ENCODE peak calls at places on chromosome 1, in eight cellular contexts. One of them, this sample, is unnamed.

GRCh38 chr1:104019675-104020049 is 270.0 kb downstream of the AMY1C start:
- DNase-seq in CD8-positive, alpha-beta T cell: no peak
- DNase-seq in progenitor cell of endocrine pancreas: no peak
- DNase-seq in endodermal cell: no peak
- DNase-seq in body of pancreas: no peak
- DNase-seq in prostate gland: no peak
- DNase-seq in AG09309: no peak
- DNase-seq in cardiac muscle cell: no peak
- DNase-seq in this sample: no peak

GRCh38 chr1:18900303-18900841 is 2.0 kb downstream of the ALDH4A1 start:
- DNase-seq in CD8-positive, alpha-beta T cell: no peak
- DNase-seq in endodermal cell: no peak
- DNase-seq in cardiac muscle cell: no peak
- DNase-seq in progenitor cell of endocrine pancreas: no peak
- DNase-seq in prostate gland: no peak
- DNase-seq in body of pancreas: no peak
- DNase-seq in AG09309: no peak
- DNase-seq in this sample: no peak

GRCh38 chr1:116334868-116335649 is 38.0 kb upstream of the ATP1A1 start:
- DNase-seq in body of pancreas: no peak
- DNase-seq in prostate gland: no peak
- DNase-seq in AG09309: no peak
- DNase-seq in cardiac muscle cell: peak
- DNase-seq in endodermal cell: peak
- DNase-seq in progenitor cell of endocrine pancreas: no peak
- DNase-seq in CD8-positive, alpha-beta T cell: no peak
- DNase-seq in this sample: no peak

GRCh38 chr1:115183158-115183557 is 93.9 kb upstream of the TSPAN2 start:
- DNase-seq in progenitor cell of endocrine pancreas: no peak
- DNase-seq in body of pancreas: no peak
- DNase-seq in prostate gland: no peak
- DNase-seq in AG09309: no peak
- DNase-seq in CD8-positive, alpha-beta T cell: no peak
- DNase-seq in cardiac muscle cell: no peak
- DNase-seq in endodermal cell: peak
- DNase-seq in this sample: no peak

GRCh38 chr1:227006397-227006796 is 66.3 kb downstream of the COQ8A start:
- DNase-seq in prostate gland: no peak
- DNase-seq in AG09309: no peak
- DNase-seq in body of pancreas: no peak
- DNase-seq in CD8-positive, alpha-beta T cell: no peak
- DNase-seq in cardiac muscle cell: no peak
- DNase-seq in endodermal cell: no peak
- DNase-seq in progenitor cell of endocrine pancreas: no peak
- DNase-seq in this sample: no peak

GRCh38 chr1:182957902-182958395 is 5.0 kb upstream of the SHCBP1L start:
- DNase-seq in progenitor cell of endocrine pancreas: no peak
- DNase-seq in cardiac muscle cell: no peak
- DNase-seq in body of pancreas: no peak
- DNase-seq in endodermal cell: peak
- DNase-seq in CD8-positive, alpha-beta T cell: no peak
- DNase-seq in prostate gland: no peak
- DNase-seq in AG09309: no peak
- DNase-seq in this sample: no peak

GRCh38 chr1:8061210-8061609 is 35.1 kb upstream of the ERRFI1 start:
- DNase-seq in AG09309: peak
- DNase-seq in body of pancreas: peak
- DNase-seq in progenitor cell of endocrine pancreas: no peak
- DNase-seq in cardiac muscle cell: no peak
- DNase-seq in endodermal cell: no peak
- DNase-seq in prostate gland: peak
- DNase-seq in CD8-positive, alpha-beta T cell: no peak
- DNase-seq in this sample: no peak

GRCh38 chr1:48093696-48094518 is 96.7 kb upstream of the TRABD2B start:
- DNase-seq in prostate gland: peak
- DNase-seq in AG09309: no peak
- DNase-seq in cardiac muscle cell: peak
- DNase-seq in body of pancreas: peak
- DNase-seq in progenitor cell of endocrine pancreas: peak
- DNase-seq in endodermal cell: peak
- DNase-seq in CD8-positive, alpha-beta T cell: peak
- DNase-seq in this sample: no peak

GRCh38 chr1:88661951-88662664 is 22.0 kb upstream of the PKN2 start:
- DNase-seq in endodermal cell: peak
- DNase-seq in prostate gland: no peak
- DNase-seq in progenitor cell of endocrine pancreas: no peak
- DNase-seq in CD8-positive, alpha-beta T cell: no peak
- DNase-seq in AG09309: no peak
- DNase-seq in cardiac muscle cell: no peak
- DNase-seq in body of pancreas: no peak
- DNase-seq in this sample: no peak

GRCh38 chr1:71190843-71191242 is 110.0 kb upstream of the ZRANB2 start:
- DNase-seq in cardiac muscle cell: no peak
- DNase-seq in prostate gland: no peak
- DNase-seq in CD8-positive, alpha-beta T cell: no peak
- DNase-seq in body of pancreas: no peak
- DNase-seq in endodermal cell: no peak
- DNase-seq in progenitor cell of endocrine pancreas: no peak
- DNase-seq in AG09309: no peak
- DNase-seq in this sample: no peak

GRCh38 chr1:155574077-155574476 is 11.5 kb upstream of the ASH1L start:
- DNase-seq in endodermal cell: no peak
- DNase-seq in CD8-positive, alpha-beta T cell: no peak
- DNase-seq in prostate gland: no peak
- DNase-seq in body of pancreas: peak
- DNase-seq in progenitor cell of endocrine pancreas: no peak
- DNase-seq in AG09309: no peak
- DNase-seq in cardiac muscle cell: no peak
- DNase-seq in this sample: no peak

GRCh38 chr1:245888809-245889208 is 618.3 kb downstream of the SMYD3 start:
- DNase-seq in CD8-positive, alpha-beta T cell: no peak
- DNase-seq in progenitor cell of endocrine pancreas: no peak
- DNase-seq in cardiac muscle cell: peak
- DNase-seq in body of pancreas: no peak
- DNase-seq in AG09309: no peak
- DNase-seq in endodermal cell: peak
- DNase-seq in prostate gland: no peak
- DNase-seq in this sample: no peak
- TF ChIP-seq CTCF in CD8-positive, alpha-beta T cell: no peak
- TF ChIP-seq CTCF in progenitor cell of endocrine pancreas: peak
- TF ChIP-seq CTCF in cardiac muscle cell: peak
- TF ChIP-seq CTCF in body of pancreas: no peak
- TF ChIP-seq CTCF in AG09309: peak
- TF ChIP-seq CTCF in endodermal cell: peak
- TF ChIP-seq CTCF in prostate gland: no peak
- TF ChIP-seq CTCF in this sample: no peak

DNA sequence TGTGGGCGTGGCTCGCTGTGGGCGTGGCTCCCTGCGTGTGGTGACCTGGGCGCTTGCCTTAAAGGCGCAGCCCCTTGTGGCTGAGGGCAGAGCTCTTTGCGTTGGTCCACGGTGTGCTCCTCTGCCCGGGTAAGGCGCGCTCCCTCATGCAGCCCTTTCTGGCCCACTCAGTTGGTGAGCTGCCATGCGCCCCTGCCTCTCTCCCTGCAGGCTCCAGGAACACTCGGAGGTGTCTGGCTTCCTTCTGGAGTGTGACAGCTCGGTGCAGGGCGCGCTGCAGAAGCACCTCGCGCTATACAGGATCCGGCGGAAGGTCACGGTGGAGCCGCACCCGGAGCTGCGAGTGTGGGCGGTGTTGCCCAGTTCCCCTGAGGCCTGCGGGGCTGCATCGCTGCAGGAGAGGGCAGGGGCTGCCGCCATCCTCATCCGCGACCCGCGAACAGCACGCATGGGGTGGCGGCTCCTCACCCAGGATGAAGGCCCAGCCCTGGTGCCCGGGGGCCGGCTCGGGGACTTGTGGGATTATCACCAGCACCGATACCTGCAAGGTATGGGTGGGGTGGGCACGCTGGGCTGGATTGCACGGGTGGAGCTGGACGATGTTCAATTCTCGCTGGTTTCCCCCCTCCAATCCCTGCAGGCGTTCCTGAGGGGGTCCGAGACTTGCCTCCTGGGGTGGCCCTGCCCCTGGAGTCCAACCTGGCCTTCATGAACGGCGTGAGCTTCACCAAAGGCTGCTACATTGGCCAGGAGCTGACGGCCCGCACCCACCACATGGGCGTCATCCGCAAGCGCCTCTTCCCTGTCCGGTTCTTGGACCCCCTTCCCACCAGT is 9.1 kb downstream of the IBA57 start:
- DNase-seq in cardiac muscle cell: no peak
- DNase-seq in progenitor cell of endocrine pancreas: no peak
- DNase-seq in prostate gland: no peak
- DNase-seq in CD8-positive, alpha-beta T cell: peak
- DNase-seq in endodermal cell: peak
- DNase-seq in body of pancreas: peak
- DNase-seq in AG09309: no peak
- DNase-seq in this sample: no peak
- TF ChIP-seq CTCF in cardiac muscle cell: no peak
- TF ChIP-seq CTCF in progenitor cell of endocrine pancreas: no peak
- TF ChIP-seq CTCF in prostate gland: no peak
- TF ChIP-seq CTCF in CD8-positive, alpha-beta T cell: no peak
- TF ChIP-seq CTCF in endodermal cell: peak
- TF ChIP-seq CTCF in body of pancreas: no peak
- TF ChIP-seq CTCF in AG09309: no peak
- TF ChIP-seq CTCF in this sample: no peak

GRCh38 chr1:6378096-6378746 is 15.3 kb downstream of the ACOT7 start:
- DNase-seq in endodermal cell: peak
- DNase-seq in CD8-positive, alpha-beta T cell: no peak
- DNase-seq in AG09309: no peak
- DNase-seq in prostate gland: no peak
- DNase-seq in cardiac muscle cell: no peak
- DNase-seq in progenitor cell of endocrine pancreas: no peak
- DNase-seq in body of pancreas: peak
- DNase-seq in this sample: no peak
- TF ChIP-seq CTCF in endodermal cell: peak
- TF ChIP-seq CTCF in CD8-positive, alpha-beta T cell: no peak
- TF ChIP-seq CTCF in AG09309: no peak
- TF ChIP-seq CTCF in prostate gland: no peak
- TF ChIP-seq CTCF in cardiac muscle cell: peak
- TF ChIP-seq CTCF in progenitor cell of endocrine pancreas: no peak
- TF ChIP-seq CTCF in body of pancreas: no peak
- TF ChIP-seq CTCF in this sample: no peak

GRCh38 chr1:10694274-10694632 is 102.2 kb downstream of the CASZ1 start:
- DNase-seq in AG09309: no peak
- DNase-seq in CD8-positive, alpha-beta T cell: peak
- DNase-seq in progenitor cell of endocrine pancreas: no peak
- DNase-seq in cardiac muscle cell: no peak
- DNase-seq in endodermal cell: no peak
- DNase-seq in prostate gland: peak
- DNase-seq in body of pancreas: no peak
- DNase-seq in this sample: no peak

GRCh38 chr1:10692401-10693021 is 103.9 kb downstream of the CASZ1 start:
- DNase-seq in progenitor cell of endocrine pancreas: peak
- DNase-seq in cardiac muscle cell: peak
- DNase-seq in prostate gland: peak
- DNase-seq in CD8-positive, alpha-beta T cell: peak
- DNase-seq in endodermal cell: no peak
- DNase-seq in AG09309: no peak
- DNase-seq in body of pancreas: peak
- DNase-seq in this sample: no peak

GRCh38 chr1:10694633-10695627 is 101.5 kb downstream of the CASZ1 start:
- DNase-seq in body of pancreas: peak
- DNase-seq in cardiac muscle cell: peak
- DNase-seq in CD8-positive, alpha-beta T cell: peak
- DNase-seq in AG09309: no peak
- DNase-seq in prostate gland: peak
- DNase-seq in endodermal cell: peak
- DNase-seq in progenitor cell of endocrine pancreas: peak
- DNase-seq in this sample: peak

GRCh38 chr1:10693152-10693496 is 103.3 kb downstream of the CASZ1 start:
- DNase-seq in endodermal cell: no peak
- DNase-seq in progenitor cell of endocrine pancreas: no peak
- DNase-seq in body of pancreas: no peak
- DNase-seq in cardiac muscle cell: no peak
- DNase-seq in prostate gland: no peak
- DNase-seq in CD8-positive, alpha-beta T cell: no peak
- DNase-seq in AG09309: no peak
- DNase-seq in this sample: no peak

GRCh38 chr1:10693497-10694273 is 102.8 kb downstream of the CASZ1 start:
- DNase-seq in prostate gland: no peak
- DNase-seq in CD8-positive, alpha-beta T cell: peak
- DNase-seq in body of pancreas: peak
- DNase-seq in progenitor cell of endocrine pancreas: peak
- DNase-seq in AG09309: no peak
- DNase-seq in cardiac muscle cell: peak
- DNase-seq in endodermal cell: no peak
- DNase-seq in this sample: no peak
- TF ChIP-seq CTCF in prostate gland: no peak
- TF ChIP-seq CTCF in CD8-positive, alpha-beta T cell: no peak
- TF ChIP-seq CTCF in body of pancreas: no peak
- TF ChIP-seq CTCF in progenitor cell of endocrine pancreas: no peak
- TF ChIP-seq CTCF in AG09309: no peak
- TF ChIP-seq CTCF in cardiac muscle cell: no peak
- TF ChIP-seq CTCF in endodermal cell: no peak
- TF ChIP-seq CTCF in this sample: no peak

GRCh38 chr1:20981903-20982695 is 194.6 kb downstream of the EIF4G3 start:
- DNase-seq in prostate gland: no peak
- DNase-seq in body of pancreas: no peak
- DNase-seq in progenitor cell of endocrine pancreas: no peak
- DNase-seq in endodermal cell: no peak
- DNase-seq in cardiac muscle cell: peak
- DNase-seq in CD8-positive, alpha-beta T cell: no peak
- DNase-seq in AG09309: no peak
- DNase-seq in this sample: no peak

GRCh38 chr1:20975668-20976067 is 188.6 kb upstream of the HP1BP3 start:
- DNase-seq in AG09309: no peak
- DNase-seq in endodermal cell: no peak
- DNase-seq in progenitor cell of endocrine pancreas: no peak
- DNase-seq in CD8-positive, alpha-beta T cell: no peak
- DNase-seq in cardiac muscle cell: no peak
- DNase-seq in body of pancreas: no peak
- DNase-seq in prostate gland: no peak
- DNase-seq in this sample: no peak

GRCh38 chr1:20978413-20978812 is 191.3 kb upstream of the HP1BP3 start:
- DNase-seq in endodermal cell: no peak
- DNase-seq in cardiac muscle cell: no peak
- DNase-seq in body of pancreas: no peak
- DNase-seq in CD8-positive, alpha-beta T cell: no peak
- DNase-seq in AG09309: no peak
- DNase-seq in prostate gland: no peak
- DNase-seq in progenitor cell of endocrine pancreas: no peak
- DNase-seq in this sample: no peak

GRCh38 chr1:20983297-20983889 is 193.3 kb downstream of the EIF4G3 start:
- DNase-seq in endodermal cell: no peak
- DNase-seq in cardiac muscle cell: no peak
- DNase-seq in CD8-positive, alpha-beta T cell: no peak
- DNase-seq in progenitor cell of endocrine pancreas: no peak
- DNase-seq in body of pancreas: no peak
- DNase-seq in prostate gland: no peak
- DNase-seq in AG09309: no peak
- DNase-seq in this sample: no peak

DNA sequence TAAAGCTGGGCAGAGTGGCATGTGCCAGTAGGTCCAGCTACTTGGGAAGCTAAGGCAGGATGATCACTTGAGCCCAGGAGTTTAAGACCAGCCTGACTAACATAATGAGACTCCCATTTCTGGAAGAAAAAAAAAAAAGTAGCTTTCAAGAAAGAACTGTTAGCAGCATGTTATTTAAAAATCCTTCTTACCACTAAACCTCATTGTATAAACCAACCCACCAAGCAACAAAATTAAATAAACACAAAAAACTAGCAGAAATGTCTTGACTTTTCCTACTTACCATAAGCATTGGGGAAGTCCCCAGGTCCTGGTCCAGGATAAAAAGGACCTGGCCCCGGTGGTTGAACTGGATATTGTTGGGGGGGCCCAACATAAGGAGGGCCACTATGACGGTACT is 192.9 kb upstream of the HP1BP3 start:
- DNase-seq in CD8-positive, alpha-beta T cell: no peak
- DNase-seq in cardiac muscle cell: no peak
- DNase-seq in endodermal cell: no peak
- DNase-seq in AG09309: no peak
- DNase-seq in progenitor cell of endocrine pancreas: no peak
- DNase-seq in prostate gland: no peak
- DNase-seq in body of pancreas: no peak
- DNase-seq in this sample: no peak
- TF ChIP-seq CTCF in CD8-positive, alpha-beta T cell: no peak
- TF ChIP-seq CTCF in cardiac muscle cell: no peak
- TF ChIP-seq CTCF in endodermal cell: no peak
- TF ChIP-seq CTCF in AG09309: no peak
- TF ChIP-seq CTCF in progenitor cell of endocrine pancreas: no peak
- TF ChIP-seq CTCF in prostate gland: no peak
- TF ChIP-seq CTCF in body of pancreas: no peak
- TF ChIP-seq CTCF in this sample: no peak